ENCODE peak calls at places on chromosomes 16 and 17, in four cellular contexts. One of them, this sample, is unnamed.

GRCh38 chr16:554640-555413 is 5.4 kb upstream of the PRR35 start:
- DNase-seq in effector memory CD4-positive, alpha-beta T cell: no peak
- DNase-seq in heart left ventricle: no peak
- DNase-seq in keratinocyte: no peak
- DNase-seq in this sample: no peak

GRCh38 chr16:57041182-57042156 is 50.9 kb upstream of the CPNE2 start:
- DNase-seq in effector memory CD4-positive, alpha-beta T cell: peak; percentile 77
- DNase-seq in heart left ventricle: no peak
- DNase-seq in keratinocyte: no peak
- DNase-seq in this sample: no peak

GRCh38 chr17:29584452-29585079 is 4.9 kb downstream of the GIT1 start:
- DNase-seq in effector memory CD4-positive, alpha-beta T cell: no peak
- DNase-seq in heart left ventricle: peak; percentile 58
- DNase-seq in keratinocyte: no peak
- DNase-seq in this sample: no peak

GRCh38 chr17:2122641-2123302 is 67.9 kb downstream of the HIC1 start:
- DNase-seq in effector memory CD4-positive, alpha-beta T cell: no peak
- DNase-seq in heart left ventricle: peak; percentile 51
- DNase-seq in keratinocyte: no peak
- DNase-seq in this sample: peak; percentile 88

GRCh38 chr17:44801880-44802279 is 28.2 kb downstream of the GJC1 start:
- DNase-seq in effector memory CD4-positive, alpha-beta T cell: no peak
- DNase-seq in heart left ventricle: no peak
- DNase-seq in keratinocyte: no peak
- DNase-seq in this sample: no peak

GRCh38 chr17:4389079-4389478 is 22.6 kb upstream of the UBE2G1 start:
- DNase-seq in effector memory CD4-positive, alpha-beta T cell: no peak
- DNase-seq in heart left ventricle: no peak
- DNase-seq in keratinocyte: no peak
- DNase-seq in this sample: no peak

GRCh38 chr16:50696575-50697420 is 3.4 kb downstream of the NOD2 start:
- DNase-seq in effector memory CD4-positive, alpha-beta T cell: peak; percentile 65
- DNase-seq in heart left ventricle: peak; percentile 86
- DNase-seq in keratinocyte: peak; percentile 87
- DNase-seq in this sample: peak; percentile 89

GRCh38 chr16:77912617-77913016 is 109.7 kb upstream of the CLEC3A start:
- DNase-seq in effector memory CD4-positive, alpha-beta T cell: no peak
- DNase-seq in heart left ventricle: no peak
- DNase-seq in keratinocyte: no peak
- DNase-seq in this sample: no peak

GRCh38 chr16:83315271-83315670 is 492.5 kb upstream of the HSBP1 start:
- DNase-seq in effector memory CD4-positive, alpha-beta T cell: no peak
- DNase-seq in heart left ventricle: no peak
- DNase-seq in keratinocyte: no peak
- DNase-seq in this sample: no peak

GRCh38 chr16:89909777-89910716 is 8.6 kb upstream of the MC1R start:
- DNase-seq in effector memory CD4-positive, alpha-beta T cell: peak; percentile 29
- DNase-seq in heart left ventricle: peak; percentile 80
- DNase-seq in keratinocyte: no peak
- DNase-seq in this sample: peak; percentile 91

GRCh38 chr16:88466175-88466862 is 13.2 kb downstream of the ZFPM1 start:
- DNase-seq in effector memory CD4-positive, alpha-beta T cell: no peak
- DNase-seq in heart left ventricle: no peak
- DNase-seq in keratinocyte: no peak
- DNase-seq in this sample: no peak

GRCh38 chr17:67742025-67742424 is 24.3 kb downstream of the NOL11 start:
- DNase-seq in effector memory CD4-positive, alpha-beta T cell: no peak
- DNase-seq in heart left ventricle: no peak
- DNase-seq in keratinocyte: no peak
- DNase-seq in this sample: no peak

GRCh38 chr17:9575381-9576072 is at the start of gene STX8:
- DNase-seq in effector memory CD4-positive, alpha-beta T cell: peak; percentile 49
- DNase-seq in heart left ventricle: peak; percentile 94
- DNase-seq in keratinocyte: peak; percentile 30
- DNase-seq in this sample: peak; percentile 98

GRCh38 chr17:50141026-50141749 is 9.3 kb downstream of the PPP1R9B start:
- DNase-seq in effector memory CD4-positive, alpha-beta T cell: no peak
- DNase-seq in heart left ventricle: no peak
- DNase-seq in keratinocyte: no peak
- DNase-seq in this sample: no peak

GRCh38 chr16:74700206-74701040 is at the start of gene MLKL:
- DNase-seq in effector memory CD4-positive, alpha-beta T cell: peak; percentile 47
- DNase-seq in heart left ventricle: peak; percentile 47
- DNase-seq in keratinocyte: no peak
- DNase-seq in this sample: peak; percentile 85

GRCh38 chr16:3383045-3383448 is 17.8 kb downstream of the ZSCAN32 start:
- DNase-seq in effector memory CD4-positive, alpha-beta T cell: no peak
- DNase-seq in heart left ventricle: no peak
- DNase-seq in keratinocyte: no peak
- DNase-seq in this sample: no peak
- H3K9me3 ChIP-seq in effector memory CD4-positive, alpha-beta T cell: peaks cover 66% of the 10 kb centered on the region
- H3K9me3 ChIP-seq in heart left ventricle: peaks cover 94% of the 10 kb centered on the region
- H3K9me3 ChIP-seq in keratinocyte: peaks cover 38% of the 10 kb centered on the region
- H3K9me3 ChIP-seq in this sample: peaks cover 47% of the 10 kb centered on the region

DNA sequence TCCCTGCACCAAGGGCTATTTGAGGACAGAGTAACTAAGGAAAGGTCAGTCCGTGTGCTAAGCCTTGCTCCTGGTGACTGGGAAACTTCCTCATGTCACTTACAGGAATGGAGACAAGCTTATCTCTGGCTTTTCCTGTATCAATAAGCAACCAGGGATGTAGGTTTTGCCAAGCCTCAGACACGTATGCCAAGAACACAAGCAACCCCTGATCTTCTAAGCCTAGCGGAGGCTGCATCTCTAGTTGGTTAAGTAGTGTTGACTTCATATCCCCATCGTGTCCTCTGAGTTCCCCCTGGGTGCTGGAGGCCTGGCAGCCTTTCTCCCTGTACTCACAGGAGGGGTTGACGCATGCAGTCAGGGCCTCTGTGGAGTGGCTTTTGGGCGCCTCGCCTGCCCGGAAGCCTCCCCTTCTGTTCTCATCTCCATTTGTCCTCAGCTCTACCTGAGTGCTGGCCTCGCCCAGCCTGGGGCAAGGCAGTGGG is 1.4 kb upstream of the C1QTNF1 start:
- DNase-seq in effector memory CD4-positive, alpha-beta T cell: no peak
- DNase-seq in heart left ventricle: peak; percentile 68
- DNase-seq in keratinocyte: no peak
- DNase-seq in this sample: peak; percentile 89
- H3K27ac ChIP-seq in effector memory CD4-positive, alpha-beta T cell: no peak overlapping the region
- H3K27ac ChIP-seq in heart left ventricle: peak overlapping the region; percentile 89
- H3K27ac ChIP-seq in keratinocyte: no peak overlapping the region
- H3K27ac ChIP-seq in this sample: no peak overlapping the region

DNA sequence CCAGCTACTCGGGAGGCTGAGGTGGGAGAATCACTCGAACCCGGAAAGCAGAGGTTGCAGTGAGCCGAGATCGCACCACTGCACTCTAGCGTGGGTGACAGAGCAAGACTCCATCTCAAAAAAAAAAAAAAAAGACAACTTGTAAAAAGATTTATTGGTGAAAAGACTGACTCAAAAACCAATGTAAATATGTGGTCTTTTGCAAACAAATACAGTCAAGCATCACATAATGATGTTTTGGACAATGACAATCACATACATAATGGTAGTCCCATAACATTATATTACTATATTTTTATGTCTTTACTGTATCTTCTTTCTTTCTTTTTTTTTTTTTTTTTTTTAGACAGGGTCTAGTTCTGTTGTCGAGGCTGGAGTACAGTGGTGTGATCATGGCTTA is 8.3 kb downstream of the CRLF3 start:
- DNase-seq in effector memory CD4-positive, alpha-beta T cell: no peak
- DNase-seq in heart left ventricle: no peak
- DNase-seq in keratinocyte: no peak
- DNase-seq in this sample: no peak
- H3K4me1 ChIP-seq in effector memory CD4-positive, alpha-beta T cell: peaks cover 49% of the 10 kb centered on the region
- H3K4me1 ChIP-seq in heart left ventricle: peaks cover 3% of the 10 kb centered on the region
- H3K4me1 ChIP-seq in keratinocyte: peaks cover 22% of the 10 kb centered on the region
- H3K4me1 ChIP-seq in this sample: no peaks in the 10 kb centered on the region

GRCh38 chr16:11139624-11140375 is 116.2 kb downstream of the SOCS1 start:
- DNase-seq in effector memory CD4-positive, alpha-beta T cell: no peak
- DNase-seq in heart left ventricle: no peak
- DNase-seq in keratinocyte: no peak
- DNase-seq in this sample: no peak

GRCh38 chr16:11136600-11136999 is 119.4 kb downstream of the SOCS1 start:
- DNase-seq in effector memory CD4-positive, alpha-beta T cell: no peak
- DNase-seq in heart left ventricle: peak; percentile 61
- DNase-seq in keratinocyte: no peak
- DNase-seq in this sample: no peak

GRCh38 chr16:11138769-11139623 is 117.0 kb downstream of the SOCS1 start:
- DNase-seq in effector memory CD4-positive, alpha-beta T cell: no peak
- DNase-seq in heart left ventricle: no peak
- DNase-seq in keratinocyte: no peak
- DNase-seq in this sample: no peak

GRCh38 chr16:11140466-11140865 is 115.5 kb downstream of the SOCS1 start:
- DNase-seq in effector memory CD4-positive, alpha-beta T cell: no peak
- DNase-seq in heart left ventricle: no peak
- DNase-seq in keratinocyte: no peak
- DNase-seq in this sample: no peak

DNA sequence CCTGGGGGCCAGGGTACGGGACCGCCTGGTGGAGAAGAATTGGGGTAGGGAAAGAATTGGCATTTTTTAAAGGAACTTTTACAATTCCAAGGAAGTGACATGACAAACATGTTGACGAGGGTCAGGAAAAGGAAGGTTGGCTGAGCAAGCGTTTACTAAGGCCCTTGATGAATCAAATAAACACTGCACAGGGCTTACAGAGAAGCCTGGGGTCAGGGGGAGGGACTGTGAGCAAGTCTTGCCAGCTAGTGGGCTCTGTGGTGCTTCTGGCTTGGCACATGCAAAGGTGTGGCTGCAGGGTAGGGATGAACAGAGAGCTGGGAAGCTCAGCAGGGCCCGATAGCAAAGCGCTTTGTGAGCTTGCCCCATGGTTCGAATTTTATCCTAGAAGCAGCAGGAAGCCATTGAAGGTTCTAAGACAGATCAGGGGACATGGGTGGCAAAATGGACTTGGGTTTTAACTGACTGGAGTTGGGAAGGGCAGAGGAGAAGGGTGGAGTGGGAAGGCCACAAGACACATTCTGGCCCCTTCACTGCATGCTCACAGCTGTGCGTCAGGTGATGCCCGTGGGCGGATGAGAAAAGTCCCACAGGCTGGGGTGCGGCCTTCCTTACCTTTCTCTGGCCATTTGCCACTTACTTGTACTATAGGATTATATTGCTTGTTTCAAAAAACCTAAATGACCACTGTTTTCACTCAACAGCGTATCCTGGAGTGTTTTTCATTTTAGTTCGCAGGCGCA is 117.8 kb downstream of the SOCS1 start:
- DNase-seq in effector memory CD4-positive, alpha-beta T cell: no peak
- DNase-seq in heart left ventricle: no peak
- DNase-seq in keratinocyte: no peak
- DNase-seq in this sample: no peak
- H3K9me3 ChIP-seq in effector memory CD4-positive, alpha-beta T cell: no peaks in the 10 kb centered on the region
- H3K9me3 ChIP-seq in heart left ventricle: no peaks in the 10 kb centered on the region
- H3K9me3 ChIP-seq in keratinocyte: no peaks in the 10 kb centered on the region
- H3K9me3 ChIP-seq in this sample: no peaks in the 10 kb centered on the region

GRCh38 chr16:24045641-24046040 is 209.9 kb downstream of the PRKCB start:
- DNase-seq in effector memory CD4-positive, alpha-beta T cell: no peak
- DNase-seq in heart left ventricle: no peak
- DNase-seq in keratinocyte: no peak
- DNase-seq in this sample: no peak
- H3K27ac ChIP-seq in effector memory CD4-positive, alpha-beta T cell: no peak overlapping the region
- H3K27ac ChIP-seq in heart left ventricle: no peak overlapping the region
- H3K27ac ChIP-seq in keratinocyte: no peak overlapping the region
- H3K27ac ChIP-seq in this sample: no peak overlapping the region

DNA sequence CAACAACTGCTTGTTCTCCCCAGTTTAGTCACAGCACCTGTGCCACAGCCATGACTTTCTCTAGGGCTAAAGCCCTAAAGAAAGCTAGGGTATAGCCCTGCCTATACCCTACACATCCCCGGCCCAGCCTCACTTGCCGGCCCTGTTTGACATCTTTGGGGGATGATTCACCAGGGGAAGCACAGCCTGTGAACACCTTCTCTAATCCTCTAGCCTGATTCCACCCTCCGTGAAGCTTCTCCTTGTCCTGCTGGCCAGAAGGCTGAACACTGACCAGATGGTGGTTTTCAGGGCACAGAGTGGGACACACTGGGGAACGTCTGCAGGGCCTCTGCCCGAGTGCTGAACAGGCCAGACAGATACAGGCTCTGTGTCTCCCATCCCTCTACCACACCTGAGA is 6.0 kb downstream of the CLEC16A start:
- DNase-seq in effector memory CD4-positive, alpha-beta T cell: no peak
- DNase-seq in heart left ventricle: no peak
- DNase-seq in keratinocyte: no peak
- DNase-seq in this sample: no peak
- H3K4me1 ChIP-seq in effector memory CD4-positive, alpha-beta T cell: peaks cover 12% of the 10 kb centered on the region
- H3K4me1 ChIP-seq in heart left ventricle: peaks cover 20% of the 10 kb centered on the region
- H3K4me1 ChIP-seq in keratinocyte: peaks cover 34% of the 10 kb centered on the region
- H3K4me1 ChIP-seq in this sample: no peaks in the 10 kb centered on the region

DNA sequence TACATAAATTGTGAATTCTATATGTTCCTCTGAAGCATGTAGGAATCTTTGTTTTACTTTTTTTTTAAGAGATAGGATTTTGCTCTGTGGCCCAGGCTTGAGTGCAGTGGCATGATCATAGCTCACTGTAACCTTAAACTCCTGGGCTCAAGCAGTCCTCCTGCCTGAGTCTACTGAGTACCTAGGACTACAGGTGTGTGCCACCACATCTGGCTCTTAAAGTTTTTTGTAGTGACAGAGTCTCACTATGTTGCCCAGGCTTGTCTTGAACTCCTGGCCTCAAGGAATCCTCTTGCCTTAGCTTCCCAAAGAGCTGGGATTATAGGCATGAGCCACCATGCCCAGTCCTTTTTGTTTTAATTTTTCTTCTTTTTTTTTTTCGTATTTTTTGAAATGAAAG is 25.3 kb downstream of the IKZF3 start:
- DNase-seq in effector memory CD4-positive, alpha-beta T cell: no peak
- DNase-seq in heart left ventricle: no peak
- DNase-seq in keratinocyte: no peak
- DNase-seq in this sample: no peak
- H3K9me3 ChIP-seq in effector memory CD4-positive, alpha-beta T cell: no peaks in the 10 kb centered on the region
- H3K9me3 ChIP-seq in heart left ventricle: peaks cover 35% of the 10 kb centered on the region
- H3K9me3 ChIP-seq in keratinocyte: no peaks in the 10 kb centered on the region
- H3K9me3 ChIP-seq in this sample: peaks cover 15% of the 10 kb centered on the region

GRCh38 chr16:81996664-81997529 is 14.4 kb downstream of the SDR42E1 start:
- DNase-seq in effector memory CD4-positive, alpha-beta T cell: no peak
- DNase-seq in heart left ventricle: no peak
- DNase-seq in keratinocyte: no peak
- DNase-seq in this sample: no peak
- H3K27ac ChIP-seq in effector memory CD4-positive, alpha-beta T cell: no peak overlapping the region
- H3K27ac ChIP-seq in heart left ventricle: no peak overlapping the region
- H3K27ac ChIP-seq in keratinocyte: peak overlapping the region; percentile 34
- H3K27ac ChIP-seq in this sample: no peak overlapping the region

GRCh38 chr16:10938321-10938720 is 3.9 kb downstream of the DEXI start:
- DNase-seq in effector memory CD4-positive, alpha-beta T cell: no peak
- DNase-seq in heart left ventricle: no peak
- DNase-seq in keratinocyte: no peak
- DNase-seq in this sample: peak; percentile 57

GRCh38 chr16:10938844-10939648 is 3.2 kb downstream of the DEXI start:
- DNase-seq in effector memory CD4-positive, alpha-beta T cell: no peak
- DNase-seq in heart left ventricle: no peak
- DNase-seq in keratinocyte: no peak
- DNase-seq in this sample: no peak

GRCh38 chr16:10940501-10941079 is 1.7 kb downstream of the DEXI start:
- DNase-seq in effector memory CD4-positive, alpha-beta T cell: no peak
- DNase-seq in heart left ventricle: no peak
- DNase-seq in keratinocyte: no peak
- DNase-seq in this sample: no peak

GRCh38 chr16:10941127-10941933 is 938 bp downstream of the DEXI start:
- DNase-seq in effector memory CD4-positive, alpha-beta T cell: no peak
- DNase-seq in heart left ventricle: no peak
- DNase-seq in keratinocyte: no peak
- DNase-seq in this sample: no peak

GRCh38 chr16:10939649-10940206 is 2.5 kb downstream of the DEXI start:
- DNase-seq in effector memory CD4-positive, alpha-beta T cell: no peak
- DNase-seq in heart left ventricle: no peak
- DNase-seq in keratinocyte: no peak
- DNase-seq in this sample: no peak
- H3K4me1 ChIP-seq in effector memory CD4-positive, alpha-beta T cell: peaks cover 50% of the 10 kb centered on the region
- H3K4me1 ChIP-seq in heart left ventricle: peaks cover 82% of the 10 kb centered on the region
- H3K4me1 ChIP-seq in keratinocyte: peaks cover 40% of the 10 kb centered on the region
- H3K4me1 ChIP-seq in this sample: peaks cover 5% of the 10 kb centered on the region

GRCh38 chr16:34050787-34051320 is 591.4 kb downstream of the TP53TG3F start:
- DNase-seq in effector memory CD4-positive, alpha-beta T cell: no peak
- DNase-seq in heart left ventricle: no peak
- DNase-seq in keratinocyte: no peak
- DNase-seq in this sample: no peak
- H3K9me3 ChIP-seq in effector memory CD4-positive, alpha-beta T cell: no peaks in the 10 kb centered on the region
- H3K9me3 ChIP-seq in heart left ventricle: peaks cover 7% of the 10 kb centered on the region
- H3K9me3 ChIP-seq in keratinocyte: peaks cover 2% of the 10 kb centered on the region
- H3K9me3 ChIP-seq in this sample: peaks cover 2% of the 10 kb centered on the region